ENCODE peak calls at places on chromosomes 11 and 22, in six cellular contexts. W is anterior cingulate cortex; E is stimulated activated CD8-positive, alpha-beta memory T cell treated with anti-CD3 and anti-CD28 coated beads, Interleukin-4, amount 100 ng/mL, for 24 hours; X is EL; U is stimulated activated CD4-positive, alpha-beta T cell treated with anti-CD3 and anti-CD28 coated beads, Interleukin-1b, Interleukin-23, amount 100 ng/mL, for 1 hour; Y is activated T-helper 9 cell treated with anti-CD3 and anti-CD28 coated beads, Interleukin-2, amount 50 U/mL, for 16 hours. S is an unnamed sample.

GRCh38 chr11:83706581-83706980 is 420.4 kb upstream of the CCDC90B start:
- DNase-seq in W (no peak), E (no peak), X (no peak), U (no peak), Y (no peak), S (no peak)

GRCh38 chr11:33735426-33736147 is 636 bp downstream of the CD59 start:
- DNase-seq in W (no peak), E (peak), X (peak), U (no peak), Y (peak), S (peak)

GRCh38 chr11:44915621-44916020 is 35.1 kb downstream of the TP53I11 start:
- DNase-seq in W (no peak), E (no peak), X (no peak), U (no peak), Y (no peak), S (no peak)

GRCh38 chr11:96167787-96168186 is 175.2 kb downstream of the MAML2 start:
- DNase-seq in W (no peak), E (no peak), X (no peak), U (no peak), Y (no peak), S (no peak)

GRCh38 chr22:40028098-40028425 is 33.3 kb downstream of the FAM83F start:
- DNase-seq in W (no peak), E (no peak), X (no peak), U (no peak), Y (no peak), S (no peak)

GRCh38 chr11:12599408-12600143 is 74.6 kb upstream of the TEAD1 start:
- DNase-seq in W (no peak), E (peak), X (peak), U (no peak), Y (peak), S (no peak)

GRCh38 chr22:31970490-31971444 is 26.4 kb downstream of the YWHAH start:
- DNase-seq in W (peak), E (peak), X (peak), U (peak), Y (peak), S (peak)

GRCh38 chr11:124884869-124885479 is 12.7 kb downstream of the ROBO4 start:
- DNase-seq in W (no peak), E (no peak), X (no peak), U (no peak), Y (no peak), S (no peak)

GRCh38 chr11:86579406-86579731 is 93.0 kb downstream of the ME3 start:
- DNase-seq in W (no peak), E (no peak), X (no peak), U (no peak), Y (no peak), S (no peak)

GRCh38 chr11:108887436-108888238 is 222.8 kb downstream of the DDX10 start:
- DNase-seq in W (no peak), E (no peak), X (peak), U (no peak), Y (no peak), S (no peak)

GRCh38 chr11:4125141-4125540 is 30.5 kb downstream of the RRM1 start:
- DNase-seq in W (no peak), E (no peak), X (peak), U (no peak), Y (no peak), S (no peak)

GRCh38 chr22:46613606-46613997 is 6.6 kb upstream of the GRAMD4 start:
- DNase-seq in W (no peak), E (no peak), X (peak), U (no peak), Y (no peak), S (no peak)

GRCh38 chr22:24465566-24465965 is 29.6 kb upstream of the UPB1 start:
- DNase-seq in W (no peak), E (no peak), X (peak), U (no peak), Y (no peak), S (no peak)

GRCh38 chr11:12361650-12362049 is 15.7 kb upstream of the PARVA start:
- DNase-seq in W (no peak), E (no peak), X (no peak), U (no peak), Y (no peak), S (no peak)

GRCh38 chr11:112355726-112356125 is 95.1 kb upstream of the PLET1 start:
- DNase-seq in W (no peak), E (no peak), X (peak), U (no peak), Y (no peak), S (no peak)

GRCh38 chr11:31106963-31107576 is 262.5 kb downstream of the DCDC1 start:
- DNase-seq in W (peak), E (peak), X (peak), U (no peak), Y (peak), S (no peak)

GRCh38 chr11:20808328-20808727 is 138.9 kb downstream of the NELL1 start:
- DNase-seq in W (no peak), E (no peak), X (no peak), U (no peak), Y (no peak), S (no peak)

GRCh38 chr11:66419825-66420224 is 1.0 kb upstream of the NPAS4 start:
- DNase-seq in W (no peak), E (no peak), X (no peak), U (no peak), Y (no peak), S (no peak)

GRCh38 chr22:47450876-47451475 is 688.5 kb downstream of the TBC1D22A start:
- DNase-seq in W (no peak), E (no peak), X (no peak), U (no peak), Y (no peak), S (no peak)

GRCh38 chr22:47232197-47232596 is 469.7 kb downstream of the TBC1D22A start:
- DNase-seq in W (no peak), E (no peak), X (no peak), U (no peak), Y (no peak), S (no peak)

GRCh38 chr11:46392421-46393230 is 1.1 kb upstream of the CHRM4 start:
- DNase-seq in W (peak), E (peak), X (peak), U (no peak), Y (peak), S (peak)

GRCh38 chr11:111944139-111944538 is 7.0 kb downstream of the DIXDC1 start:
- DNase-seq in W (no peak), E (no peak), X (peak), U (no peak), Y (no peak), S (no peak)

GRCh38 chr11:637333-637592 is 194 bp downstream of the DRD4 start:
- DNase-seq in W (no peak), E (no peak), X (no peak), U (no peak), Y (no peak), S (no peak)